ENCODE peak calls at places on chromosomes 1 and 21, in five cellular contexts. R, Z, X, G and Y are unnamed samples.
A peak's percentile ranks its signal among the peaks of the same experiment; 100 is the strongest.

GRCh38 chr1:33137800-33138199 is 44.0 kb downstream of the TRIM62 start:
- DNase-seq in R (peak; percentile 69), Z (no peak), X (no peak), G (peak; percentile 47), Y (peak; percentile 22)

GRCh38 chr1:90671736-90672135 is 45.4 kb downstream of the BARHL2 start:
- DNase-seq in R (no peak), Z (no peak), X (no peak), G (no peak), Y (no peak)

GRCh38 chr1:67687649-67688048 is 2.6 kb downstream of the GADD45A start:
- DNase-seq in R (no peak), Z (no peak), X (no peak), G (peak; percentile 91), Y (no peak)

GRCh38 chr1:190320952-190321351 is 156.7 kb downstream of the BRINP3 start:
- DNase-seq in R (peak; percentile 12), Z (no peak), X (no peak), G (peak; percentile 69), Y (no peak)

GRCh38 chr1:80445021-80445420 is 1355.7 kb upstream of the ADGRL2 start:
- DNase-seq in R (no peak), Z (no peak), X (no peak), G (peak; percentile 13), Y (no peak)

GRCh38 chr1:211648980-211649934 is 26.2 kb downstream of the NEK2 start:
- DNase-seq in R (no peak), Z (no peak), X (no peak), G (peak; percentile 41), Y (no peak)

GRCh38 chr1:165891461-165891860 is 64.0 kb downstream of the UCK2 start:
- DNase-seq in R (no peak), Z (no peak), X (no peak), G (no peak), Y (no peak)

GRCh38 chr1:154414606-154415005 is 9.5 kb downstream of the IL6R start:
- DNase-seq in R (no peak), Z (peak; percentile 18), X (no peak), G (no peak), Y (no peak)

GRCh38 chr1:113041569-113042335 is 31.2 kb upstream of the LRIG2 start:
- DNase-seq in R (no peak), Z (no peak), X (peak; percentile 30), G (no peak), Y (no peak)

GRCh38 chr1:56437959-56438358 is 141.4 kb downstream of the PLPP3 start:
- DNase-seq in R (no peak), Z (no peak), X (no peak), G (peak; percentile 24), Y (no peak)

GRCh38 chr1:220803401-220804201 is 16.9 kb downstream of the MTARC1 start:
- DNase-seq in R (peak; percentile 49), Z (no peak), X (peak; percentile 55), G (peak; percentile 65), Y (no peak)

GRCh38 chr1:3372317-3372716 is 82.1 kb upstream of the ARHGEF16 start:
- DNase-seq in R (no peak), Z (no peak), X (no peak), G (no peak), Y (no peak)

GRCh38 chr1:209802117-209802779 is 3.7 kb downstream of the IRF6 start:
- DNase-seq in R (no peak), Z (no peak), X (no peak), G (no peak), Y (no peak)

GRCh38 chr1:227234998-227235405 is 83.3 kb downstream of the CDC42BPA start:
- DNase-seq in R (peak; percentile 60), Z (no peak), X (no peak), G (peak; percentile 81), Y (no peak)

GRCh38 chr1:68141079-68141800 is 90.8 kb upstream of the DIRAS3 start:
- DNase-seq in R (no peak), Z (no peak), X (no peak), G (peak; percentile 47), Y (no peak)

GRCh38 chr1:78408830-78409229 is 81.9 kb upstream of the PTGFR start:
- DNase-seq in R (no peak), Z (no peak), X (no peak), G (no peak), Y (no peak)

GRCh38 chr1:97138515-97139032 is 417.0 kb downstream of the PTBP2 start:
- DNase-seq in R (no peak), Z (no peak), X (no peak), G (no peak), Y (no peak)

GRCh38 chr1:211648336-211648735 is 27.1 kb downstream of the NEK2 start:
- DNase-seq in R (no peak), Z (no peak), X (no peak), G (no peak), Y (no peak)

GRCh38 chr1:21366288-21366687 is 73.6 kb upstream of the NBPF3 start:
- DNase-seq in R (no peak), Z (no peak), X (no peak), G (no peak), Y (no peak)

GRCh38 chr1:18913065-18913502 is 10.7 kb upstream of the ALDH4A1 start:
- DNase-seq in R (peak; percentile 93), Z (peak; percentile 77), X (peak; percentile 94), G (peak; percentile 84), Y (peak; percentile 73)

GRCh38 chr1:7478797-7479499 is 292.1 kb upstream of the VAMP3 start:
- DNase-seq in R (no peak), Z (no peak), X (peak; percentile 83), G (peak; percentile 97), Y (no peak)

GRCh38 chr1:219550171-219550570 is 62.7 kb downstream of the ZC3H11B start:
- DNase-seq in R (no peak), Z (no peak), X (no peak), G (no peak), Y (no peak)

GRCh38 chr1:43653893-43654292 is 3.9 kb downstream of the KDM4A start:
- DNase-seq in R (no peak), Z (no peak), X (no peak), G (no peak), Y (no peak)

GRCh38 chr1:43655953-43656352 is 6.0 kb downstream of the KDM4A start:
- DNase-seq in R (no peak), Z (no peak), X (no peak), G (no peak), Y (no peak)

GRCh38 chr1:43651922-43652321 is 2.0 kb downstream of the KDM4A start:
- DNase-seq in R (no peak), Z (no peak), X (no peak), G (no peak), Y (no peak)

GRCh38 chr1:43651188-43651587 is 1.2 kb downstream of the KDM4A start:
- DNase-seq in R (no peak), Z (no peak), X (no peak), G (no peak), Y (no peak)

GRCh38 chr1:43653339-43653738 is 3.4 kb downstream of the KDM4A start:
- DNase-seq in R (no peak), Z (no peak), X (no peak), G (peak; percentile 23), Y (no peak)
- TF ChIP-seq CTCF in R (no peak), Z (no peak), X (no peak), G (peak; percentile 25), Y (no peak)

GRCh38 chr1:153292740-153293479 is 19.8 kb downstream of the PGLYRP3 start:
- DNase-seq in R (peak; percentile 15), Z (no peak), X (peak; percentile 38), G (no peak), Y (no peak)
- TF ChIP-seq CTCF in R (peak; percentile 13), Z (no peak), X (no peak), G (no peak), Y (no peak)

GRCh38 chr21:43287111-43287973 is 118.5 kb downstream of the CRYAA start:
- DNase-seq in R (no peak), Z (no peak), X (no peak), G (no peak), Y (no peak)
- TF ChIP-seq CTCF in R (no peak), Z (no peak), X (no peak), G (no peak), Y (no peak)

DNA sequence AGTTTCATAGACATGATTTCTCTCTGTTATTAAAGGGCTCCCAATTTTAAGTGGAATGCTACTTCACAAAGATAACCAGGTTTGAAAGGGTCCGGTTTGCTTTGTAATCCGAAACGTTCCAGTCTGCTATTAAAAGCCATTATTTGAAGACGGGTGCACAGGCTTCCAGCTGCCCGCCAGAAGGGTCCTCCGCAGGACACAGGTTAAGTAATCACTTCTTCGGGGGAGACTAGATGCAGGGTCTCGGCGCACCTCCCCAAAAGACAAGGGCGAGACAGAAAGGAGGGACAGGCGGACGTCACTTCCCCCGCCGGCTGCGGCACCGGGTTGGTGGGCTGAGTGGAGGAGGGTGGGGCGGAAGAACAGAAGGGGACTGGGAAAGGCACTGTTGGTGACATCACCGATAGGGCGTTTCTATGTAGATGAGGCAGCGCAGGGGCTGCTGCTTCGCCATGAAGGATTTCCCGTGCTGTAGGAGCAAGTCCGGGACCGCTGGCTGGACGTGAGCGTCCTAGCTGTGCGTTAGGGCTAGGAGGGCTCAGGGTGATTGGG is 8.9 kb downstream of the RNU1-2 start:
- DNase-seq in R (peak; percentile 100), Z (peak; percentile 97), X (peak; percentile 99), G (peak; percentile 98), Y (peak; percentile 86)
- TF ChIP-seq CTCF in R (no peak), Z (no peak), X (no peak), G (no peak), Y (no peak)